ENCODE peak calls at places on chromosomes 4 and X, in four cellular contexts. L is psoas muscle, K is lower leg skin, Q is AG04449. Y is an unnamed sample.

GRCh38 chr4:152697284-152698011 is 17.7 kb upstream of the TMEM154 start:
- DNase-seq in Q (no peak), L (no peak), K (peak), Y (no peak)

GRCh38 chrX:120452131-120452530 is 17.0 kb downstream of the LAMP2 start:
- DNase-seq in K (no peak), Q (no peak), L (no peak), Y (no peak)

GRCh38 chrX:10076765-10077164 is 80.0 kb upstream of the CLCN4 start:
- DNase-seq in L (no peak), K (no peak), Q (no peak), Y (no peak)

GRCh38 chrX:141467442-141467841 is 117.1 kb downstream of the SPANXA1 start:
- DNase-seq in K (no peak), Q (no peak), L (no peak), Y (no peak)

GRCh38 chr4:15855804-15856475 is 77.8 kb downstream of the CD38 start:
- DNase-seq in K (peak), L (peak), Q (no peak), Y (no peak)

GRCh38 chrX:41302293-41302868 is 31.6 kb upstream of the DDX3X start:
- DNase-seq in L (no peak), K (no peak), Q (no peak), Y (no peak)

GRCh38 chr4:6907658-6908191 is 1.9 kb upstream of the TBC1D14 start:
- DNase-seq in Q (no peak), K (no peak), L (no peak), Y (no peak)

GRCh38 chr4:19227701-19228100 is 1024.0 kb upstream of the SLIT2 start:
- DNase-seq in Q (no peak), K (no peak), L (no peak), Y (peak)

GRCh38 chr4:175776217-175776616 is 35.8 kb downstream of the GPM6A start:
- DNase-seq in Q (no peak), L (no peak), K (no peak), Y (no peak)

GRCh38 chr4:157220026-157220881 is at the start of gene GRIA2:
- DNase-seq in K (no peak), L (peak), Q (no peak), Y (peak)

GRCh38 chr4:128858875-128859696 is 49.6 kb downstream of the JADE1 start:
- DNase-seq in K (no peak), Q (peak), L (no peak), Y (peak)

GRCh38 chrX:55452825-55453124 is 848 bp downstream of the MAGEH1 start:
- DNase-seq in Q (no peak), L (no peak), K (no peak), Y (no peak)

GRCh38 chrX:104136241-104137019 is 20.4 kb downstream of the SLC25A53 start:
- DNase-seq in K (peak), L (peak), Q (peak), Y (peak)

GRCh38 chr4:7964890-7965662 is 25.4 kb upstream of the AFAP1 start:
- DNase-seq in K (peak), L (peak), Q (no peak), Y (no peak)

GRCh38 chrX:38304010-38304409 is 23.3 kb downstream of the RPGR start:
- DNase-seq in L (no peak), K (no peak), Q (no peak), Y (no peak)

GRCh38 chr4:120709986-120710385 is 212.5 kb downstream of the PRDM5 start:
- DNase-seq in L (no peak), K (no peak), Q (peak), Y (peak)

GRCh38 chr4:53981573-53981972 is 82.8 kb downstream of the CHIC2 start:
- DNase-seq in Q (no peak), L (no peak), K (no peak), Y (peak)

GRCh38 chrX:74923942-74924448 is 1.3 kb downstream of the NEXMIF start:
- DNase-seq in L (no peak), K (no peak), Q (no peak), Y (no peak)

GRCh38 chrX:152204919-152205318 is 66.5 kb upstream of the MAGEA10 start:
- DNase-seq in K (no peak), Q (no peak), L (no peak), Y (no peak)

GRCh38 chr4:27088491-27088890 is 227.8 kb downstream of the STIM2 start:
- DNase-seq in L (no peak), Q (no peak), K (no peak), Y (no peak)

GRCh38 chr4:112766422-112766821 is 129.5 kb downstream of the LARP7 start:
- DNase-seq in K (peak), Q (no peak), L (no peak), Y (peak)
- TF ChIP-seq CTCF in K (no peak), Q (peak), L (no peak), Y (peak)

DNA sequence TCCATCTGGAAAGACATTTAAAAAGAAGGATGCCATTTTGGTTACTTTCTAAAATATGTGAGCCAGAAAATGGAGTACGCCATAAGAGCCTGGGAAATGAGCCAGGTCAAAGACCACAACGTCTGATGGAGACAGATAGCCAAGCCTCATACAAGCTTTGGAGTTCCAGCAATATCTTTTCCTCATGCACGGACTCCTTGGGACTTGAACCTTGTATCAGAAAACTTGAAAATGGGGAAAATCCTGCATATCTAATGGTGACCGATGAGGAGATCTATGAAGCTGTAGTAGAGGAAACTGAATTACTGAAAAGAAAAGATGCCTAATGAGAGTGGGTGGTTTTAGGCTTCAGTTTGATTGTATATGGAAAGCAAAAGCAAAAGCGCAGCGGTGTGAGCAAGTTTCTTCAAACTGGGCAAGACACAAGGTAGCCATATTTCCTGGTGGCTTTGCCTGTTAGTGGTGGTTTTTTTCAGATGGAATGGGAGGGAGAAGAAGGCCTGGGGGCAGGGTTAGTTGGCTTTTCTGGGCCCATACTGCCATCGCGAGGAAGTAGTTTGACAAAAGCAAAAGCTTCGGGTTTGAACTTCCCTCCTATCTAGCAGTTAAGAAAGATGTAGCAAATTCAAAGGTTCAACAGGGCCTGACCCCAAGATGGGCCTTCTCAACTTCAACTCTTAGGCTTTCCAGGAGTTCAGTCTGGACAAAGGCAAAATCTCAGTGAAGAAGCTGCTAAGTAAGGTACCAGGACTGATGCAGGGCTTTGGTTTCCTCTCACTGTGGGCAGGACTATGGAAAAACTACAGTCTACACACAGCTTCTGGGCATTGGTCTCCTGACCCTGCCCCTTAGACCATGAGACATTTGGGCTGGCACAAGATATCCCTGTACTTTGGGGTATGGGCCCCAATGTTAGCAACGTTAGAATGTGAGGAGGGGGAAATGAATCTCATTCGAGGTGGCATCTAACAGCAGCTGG is 210.0 kb upstream of the STK26 start:
- DNase-seq in Q (no peak), K (peak), L (peak), Y (peak)
- H3K4me3 ChIP-seq in Q (no peak), K (no peak), L (peak), Y (peak)

DNA sequence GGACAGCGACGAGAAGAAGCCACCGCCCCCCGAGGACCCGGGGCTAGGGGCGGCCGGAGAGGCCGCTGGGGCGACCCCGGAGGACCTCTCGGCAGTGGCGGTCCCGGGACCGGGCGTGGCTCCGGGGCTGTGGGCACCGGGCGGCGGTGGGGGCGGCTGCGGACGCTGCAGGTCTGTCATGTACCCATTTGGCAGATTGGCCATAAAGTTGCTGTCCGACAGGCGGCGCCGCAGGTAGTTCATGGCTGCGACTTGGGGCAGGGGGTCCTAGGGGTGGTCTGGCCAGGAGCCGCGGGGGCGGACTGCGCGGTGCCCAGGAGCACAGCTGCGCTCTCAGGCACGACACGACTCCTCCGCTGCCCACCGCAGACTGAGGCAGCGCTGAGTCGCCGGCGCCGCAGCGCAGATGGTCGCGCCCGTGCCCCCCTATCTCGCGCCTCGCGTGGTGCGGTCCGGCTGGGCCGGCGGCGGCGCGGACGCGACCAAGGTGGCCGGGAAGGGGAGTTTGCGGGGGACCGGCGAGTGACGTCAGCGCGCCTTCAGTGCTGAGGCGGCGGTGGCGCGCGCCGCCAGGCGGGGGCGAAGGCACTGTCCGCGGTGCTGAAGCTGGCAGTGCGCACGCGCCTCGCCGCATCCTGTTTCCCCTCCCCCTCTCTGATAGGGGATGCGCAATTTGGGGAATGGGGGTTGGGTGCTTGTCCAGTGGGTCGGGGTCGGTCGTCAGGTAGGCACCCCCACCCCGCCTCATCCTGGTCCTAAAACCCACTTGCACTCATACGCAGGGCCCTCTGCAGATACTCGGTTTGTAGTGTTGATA is at the start of gene SYN1:
- DNase-seq in K (peak), L (peak), Q (no peak), Y (peak)
- TF ChIP-seq CTCF in K (no peak), L (peak), Q (peak), Y (no peak)

GRCh38 chrX:65821721-65822496 is 154.5 kb downstream of the MSN start:
- DNase-seq in Q (no peak), K (no peak), L (no peak), Y (no peak)
- H3K4me3 ChIP-seq in Q (no peak), K (no peak), L (peak), Y (no peak)

DNA sequence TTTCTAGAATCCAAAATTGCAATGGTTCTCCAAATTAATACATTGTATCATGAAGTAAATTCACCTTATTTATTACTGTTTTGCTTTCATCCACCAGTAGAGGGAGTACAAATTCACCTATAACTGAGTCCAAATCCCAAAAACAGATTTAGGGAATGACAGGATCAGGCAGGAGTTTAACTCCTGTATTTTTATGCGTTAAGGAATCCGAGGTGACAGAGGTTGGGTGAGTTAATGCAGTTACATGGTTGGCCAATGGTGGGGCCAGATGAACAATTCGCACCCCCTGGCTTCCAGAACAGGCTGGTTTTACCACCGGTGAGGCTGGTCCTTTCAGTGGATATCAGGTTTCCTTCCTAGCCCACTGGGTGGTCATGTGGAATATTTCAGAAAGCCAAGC is 82.4 kb downstream of the MTNR1A start:
- DNase-seq in L (no peak), Q (no peak), K (no peak), Y (no peak)
- TF ChIP-seq CTCF in L (peak), Q (peak), K (no peak), Y (peak)

GRCh38 chr4:10897076-10897475 is 212.5 kb upstream of the CLNK start:
- DNase-seq in L (no peak), K (no peak), Q (no peak), Y (no peak)
- H3K4me3 ChIP-seq in L (no peak), K (no peak), Q (no peak), Y (no peak)